ENCODE peak calls at places on chromosomes 2 and 18, in six cellular contexts. J is GM13976; T is BJ; Z is CD4-positive, alpha-beta T cell; I is fibroblast of the aortic adventitia; S is MM.1S. Y is an unnamed sample.

GRCh38 chr2:21307037-21307436 is 183.3 kb downstream of the TDRD15 start:
- DNase-seq in J (no peak), T (no peak), Z (no peak), I (no peak), S (no peak), Y (no peak)

GRCh38 chr18:31199190-31199769 is 36.6 kb upstream of the DSC1 start:
- DNase-seq in J (no peak), T (no peak), Z (no peak), I (no peak), S (no peak), Y (no peak)

GRCh38 chr18:76460482-76460881 is 34.6 kb downstream of the ZNF516 start:
- DNase-seq in J (no peak), T (no peak), Z (no peak), I (peak), S (no peak), Y (no peak)

GRCh38 chr2:162490052-162490717 is 146.3 kb downstream of the GCA start:
- DNase-seq in J (peak), T (no peak), Z (no peak), I (peak), S (peak), Y (no peak)

GRCh38 chr2:237278593-237278992 is 135.4 kb downstream of the COL6A3 start:
- DNase-seq in J (no peak), T (peak), Z (no peak), I (peak), S (no peak), Y (no peak)

GRCh38 chr18:70046207-70046606 is 98.5 kb upstream of the CD226 start:
- DNase-seq in J (no peak), T (no peak), Z (no peak), I (peak), S (no peak), Y (no peak)

GRCh38 chr2:6341730-6342129 is 524.0 kb downstream of the CMPK2 start:
- DNase-seq in J (no peak), T (no peak), Z (no peak), I (no peak), S (no peak), Y (no peak)

GRCh38 chr2:30232027-30232800 is 880 bp downstream of the LBH start:
- DNase-seq in J (peak), T (no peak), Z (peak), I (peak), S (no peak), Y (peak)

GRCh38 chr2:63053235-63053888 is 2.7 kb downstream of the OTX1 start:
- DNase-seq in J (no peak), T (no peak), Z (no peak), I (no peak), S (no peak), Y (no peak)

GRCh38 chr18:10432781-10433180 is 21.7 kb upstream of the APCDD1 start:
- DNase-seq in J (no peak), T (no peak), Z (no peak), I (peak), S (no peak), Y (no peak)

GRCh38 chr18:9455718-9456511 is 19.4 kb upstream of the RALBP1 start:
- DNase-seq in J (no peak), T (no peak), Z (no peak), I (no peak), S (no peak), Y (no peak)

GRCh38 chr2:39120771-39121522 is at the start of gene SOS1:
- DNase-seq in J (peak), T (peak), Z (peak), I (peak), S (peak), Y (peak)

GRCh38 chr2:39120521-39120770 is 405 bp downstream of the SOS1 start:
- DNase-seq in J (no peak), T (no peak), Z (no peak), I (no peak), S (no peak), Y (no peak)

GRCh38 chr2:39118786-39119499 is 1.9 kb downstream of the SOS1 start:
- DNase-seq in J (no peak), T (no peak), Z (no peak), I (peak), S (peak), Y (no peak)

GRCh38 chr2:39121523-39122063 is 742 bp upstream of the SOS1 start:
- DNase-seq in J (no peak), T (no peak), Z (no peak), I (peak), S (peak), Y (no peak)

DNA sequence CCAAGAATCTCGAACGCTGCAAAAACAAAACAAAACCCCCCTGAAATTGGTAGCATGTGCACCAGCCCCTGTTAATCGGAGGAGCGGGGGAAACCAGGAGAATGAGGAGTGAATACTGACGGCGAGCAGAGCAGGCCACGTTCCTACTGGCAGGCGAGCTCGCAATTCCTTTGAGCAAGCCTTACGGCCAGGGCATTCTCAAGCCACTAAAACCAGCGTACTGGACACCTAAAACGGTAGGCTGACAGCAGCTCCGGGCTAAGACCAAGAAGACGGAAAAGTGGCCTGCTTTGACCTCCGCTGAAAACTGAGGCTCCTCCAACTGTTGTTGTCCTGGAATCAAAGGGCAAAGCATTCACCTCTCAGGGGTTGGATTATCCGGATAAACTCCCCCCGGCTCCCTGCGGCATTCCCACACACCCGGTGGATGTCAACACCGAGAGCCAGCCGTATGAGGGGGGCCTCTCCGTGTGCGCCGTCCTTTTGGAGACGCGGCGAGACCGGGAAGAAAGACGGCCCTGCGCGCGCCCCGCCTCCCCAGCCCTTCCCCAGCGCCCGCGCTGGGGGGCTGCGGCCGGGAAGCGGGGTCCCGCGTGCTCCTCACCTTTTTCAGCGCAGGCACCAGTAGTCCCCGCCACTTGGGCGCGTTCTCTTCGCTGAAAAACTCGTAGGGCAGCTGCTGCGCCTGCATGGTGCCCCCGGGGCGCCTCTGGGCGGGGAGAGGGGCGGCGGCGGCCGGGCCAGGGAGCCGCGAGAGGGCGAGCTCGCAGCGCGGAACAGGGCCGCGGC is 925 bp downstream of the SOS1 start:
- DNase-seq in J (peak), T (no peak), Z (peak), I (peak), S (peak), Y (peak)
- TF ChIP-seq CTCF in J (peak), T (peak), Z (no peak), I (peak), S (peak), Y (no peak)

DNA sequence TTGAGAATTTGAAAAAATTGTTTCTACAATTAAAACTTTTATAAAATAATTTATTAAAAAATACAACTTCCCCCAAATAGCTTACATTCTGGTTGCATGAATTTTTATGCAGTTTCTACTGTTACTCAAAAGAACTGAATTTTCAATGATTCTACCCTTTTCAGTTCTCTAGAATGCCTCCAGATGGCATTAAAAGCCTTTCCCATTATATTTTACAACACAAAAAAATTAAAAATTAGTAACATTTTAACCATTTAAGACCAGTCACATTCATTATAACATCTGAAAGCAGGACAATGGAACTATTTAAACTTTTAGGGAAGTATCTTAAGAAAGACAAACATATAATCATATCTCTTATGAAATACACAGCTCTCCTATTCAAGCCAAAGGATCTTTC is 236.0 kb upstream of the REV1 start:
- DNase-seq in J (no peak), T (no peak), Z (no peak), I (no peak), S (no peak), Y (no peak)
- TF ChIP-seq CTCF in J (no peak), T (peak), Z (no peak), I (peak), S (no peak), Y (peak)

GRCh38 chr2:46056541-46056940 is 240.7 kb upstream of the EPAS1 start:
- DNase-seq in J (no peak), T (no peak), Z (no peak), I (no peak), S (no peak), Y (no peak)
- TF ChIP-seq CTCF in J (no peak), T (peak), Z (no peak), I (peak), S (no peak), Y (no peak)

GRCh38 chr2:137659616-137660015 is 304.7 kb upstream of the HNMT start:
- DNase-seq in J (no peak), T (no peak), Z (no peak), I (no peak), S (no peak), Y (no peak)
- TF ChIP-seq CTCF in J (no peak), T (peak), Z (no peak), I (no peak), S (no peak), Y (no peak)

GRCh38 chr18:33355756-33356155 is 84.8 kb downstream of the CCDC178 start:
- DNase-seq in J (no peak), T (no peak), Z (no peak), I (no peak), S (no peak), Y (no peak)

GRCh38 chr18:33355263-33355662 is 85.3 kb downstream of the CCDC178 start:
- DNase-seq in J (no peak), T (no peak), Z (no peak), I (no peak), S (no peak), Y (no peak)

GRCh38 chr18:33356735-33357134 is 83.8 kb downstream of the CCDC178 start:
- DNase-seq in J (no peak), T (no peak), Z (no peak), I (no peak), S (no peak), Y (no peak)
- TF ChIP-seq CTCF in J (no peak), T (no peak), Z (no peak), I (no peak), S (no peak), Y (no peak)

GRCh38 chr2:213806125-213806726 is 522.0 kb downstream of the SPAG16 start:
- DNase-seq in J (peak), T (no peak), Z (no peak), I (peak), S (peak), Y (no peak)
- TF ChIP-seq CTCF in J (no peak), T (peak), Z (peak), I (peak), S (peak), Y (peak)

DNA sequence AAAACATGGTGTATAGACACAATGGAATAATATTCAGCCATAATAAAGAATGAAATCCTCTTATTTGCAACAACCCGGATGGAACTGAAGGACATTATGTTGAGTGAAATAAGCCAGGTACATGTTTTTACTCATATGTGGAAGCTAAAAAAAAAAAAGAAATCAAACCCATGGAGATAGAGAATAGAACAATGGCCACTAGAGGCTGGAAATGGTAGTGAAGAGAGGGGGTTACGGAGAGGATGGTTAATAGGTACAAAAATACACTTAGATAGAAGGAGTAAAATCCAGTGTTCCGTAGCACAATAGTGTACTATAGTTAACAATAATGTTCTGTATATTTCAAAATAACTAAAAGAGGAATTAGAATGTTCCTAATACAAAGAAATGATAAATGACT is 12.8 kb upstream of the KIAA2012 start:
- DNase-seq in J (no peak), T (no peak), Z (no peak), I (no peak), S (no peak), Y (no peak)
- TF ChIP-seq CTCF in J (no peak), T (peak), Z (no peak), I (peak), S (peak), Y (peak)

DNA sequence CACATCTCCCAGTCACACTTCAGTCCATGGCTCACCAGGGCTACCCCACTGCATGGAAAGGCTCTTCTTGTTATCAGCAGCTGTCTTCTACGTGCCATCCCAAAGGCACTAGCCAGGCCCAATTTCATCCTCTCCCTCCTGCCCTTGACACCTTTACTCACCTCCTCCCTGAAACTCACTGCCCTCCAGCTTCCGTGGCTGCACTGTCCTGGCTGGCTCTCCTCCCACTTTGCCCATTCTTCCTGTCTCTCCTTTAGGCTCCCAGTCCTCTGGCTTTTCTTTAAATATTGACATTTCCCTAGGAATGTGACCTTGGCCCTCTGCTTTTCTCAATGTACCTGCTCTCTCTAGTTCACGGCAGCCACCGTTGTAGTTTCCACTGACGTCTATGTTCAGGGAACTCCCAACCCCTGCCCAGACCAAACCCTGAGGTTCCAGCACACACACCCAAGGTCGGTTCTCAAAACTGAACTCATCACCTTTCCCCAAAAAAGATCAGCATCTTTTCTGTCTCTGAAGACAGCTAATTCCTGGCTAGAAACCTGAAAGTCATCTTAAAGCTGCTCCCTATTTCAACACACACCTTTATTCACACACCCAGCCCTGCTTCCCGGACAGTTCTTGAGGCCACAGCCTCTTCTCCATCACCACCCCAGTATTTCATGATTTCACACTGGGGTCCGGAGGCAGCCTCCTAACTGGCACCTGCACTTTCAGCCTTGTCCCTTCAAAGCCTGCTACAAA is 36.7 kb downstream of the WDFY1 start:
- DNase-seq in J (no peak), T (no peak), Z (no peak), I (no peak), S (no peak), Y (no peak)
- TF ChIP-seq CTCF in J (no peak), T (no peak), Z (no peak), I (no peak), S (no peak), Y (no peak)